ENCODE peak calls at places on chromosomes 1 and 21, in five cellular contexts. S is GM03348; R is stimulated activated CD4-positive, alpha-beta T cell treated with anti-CD3 and anti-CD28 coated beads, Interleukin-4, amount 100 ng/mL, for 48 hours; Z is T-helper 1 cell; O is lower lobe of right lung. B is an unnamed sample.

GRCh38 chr21:44921928-44922327 is 1.2 kb upstream of the ITGB2 start:
- DNase-seq in S (no peak), R (no peak), Z (no peak), O (no peak), B (no peak)

GRCh38 chr21:39441502-39442475 is 3.8 kb downstream of the LCA5L start:
- DNase-seq in S (peak), R (no peak), Z (no peak), O (no peak), B (no peak)

GRCh38 chr1:27438621-27439061 is 46.2 kb downstream of the GPR3 start:
- DNase-seq in S (no peak), R (no peak), Z (no peak), O (no peak), B (no peak)

GRCh38 chr1:164311376-164311775 is 247.6 kb upstream of the PBX1 start:
- DNase-seq in S (no peak), R (no peak), Z (no peak), O (no peak), B (no peak)

GRCh38 chr1:10802948-10803715 is 6.7 kb upstream of the CASZ1 start:
- DNase-seq in S (no peak), R (no peak), Z (no peak), O (no peak), B (no peak)

GRCh38 chr1:180131510-180131909 is 23.2 kb upstream of the QSOX1 start:
- DNase-seq in S (peak), R (peak), Z (no peak), O (peak), B (no peak)

GRCh38 chr1:67441183-67441582 is 11.0 kb upstream of the SERBP1 start:
- DNase-seq in S (no peak), R (peak), Z (no peak), O (no peak), B (no peak)

GRCh38 chr1:23790696-23791433 is at the start of gene LYPLA2:
- DNase-seq in S (peak), R (peak), Z (peak), O (peak), B (peak)

GRCh38 chr1:205243355-205244191 is 15.8 kb downstream of the TMCC2 start:
- DNase-seq in S (no peak), R (no peak), Z (no peak), O (no peak), B (no peak)

GRCh38 chr1:58976294-58976693 is 192.4 kb upstream of the JUN start:
- DNase-seq in S (no peak), R (no peak), Z (no peak), O (no peak), B (no peak)

B was measured in caudate nucleus.